ENCODE peak calls at places on chromosomes 5 and 9, in four cellular contexts. L, G, B and X are unnamed samples.

GRCh38 chr9:98085955-98086354 is 29.4 kb downstream of the NANS start:
- DNase-seq in G (no peak), L (no peak), B (no peak), X (no peak)

GRCh38 chr9:125387861-125388524 is 126.4 kb downstream of the GAPVD1 start:
- DNase-seq in G (no peak), L (no peak), B (no peak), X (no peak)

GRCh38 chr9:20419552-20419951 is 202.7 kb downstream of the MLLT3 start:
- DNase-seq in L (no peak), G (no peak), B (no peak), X (no peak)

GRCh38 chr5:157045601-157046000 is 13.3 kb downstream of the HAVCR1 start:
- DNase-seq in L (no peak), B (no peak), G (no peak), X (no peak)

GRCh38 chr9:89619019-89619418 is 14.2 kb downstream of the GADD45G start:
- DNase-seq in B (no peak), G (no peak), L (no peak), X (no peak)

GRCh38 chr5:88190106-88190834 is 78.4 kb downstream of the TMEM161B start:
- DNase-seq in G (no peak), L (no peak), B (no peak), X (no peak)

GRCh38 chr5:113612060-113612496 is 98.6 kb downstream of the YTHDC2 start:
- DNase-seq in G (no peak), B (no peak), L (no peak), X (no peak)

GRCh38 chr9:33185858-33186257 is 18.7 kb upstream of the B4GALT1 start:
- DNase-seq in G (peak; percentile 74), L (no peak), B (no peak), X (no peak)

GRCh38 chr5:150394103-150394502 is 18.6 kb downstream of the CD74 start:
- DNase-seq in B (no peak), L (no peak), G (no peak), X (no peak)

GRCh38 chr5:95973793-95974325 is 12.2 kb upstream of the ELL2 start:
- DNase-seq in G (no peak), B (no peak), L (no peak), X (no peak)

GRCh38 chr9:24712190-24712589 is 166.5 kb upstream of the IZUMO3 start:
- DNase-seq in B (no peak), G (no peak), L (no peak), X (no peak)

GRCh38 chr9:130835441-130836298 is 616 bp downstream of the ABL1 start:
- DNase-seq in L (peak; percentile 79), B (no peak), G (peak; percentile 51), X (no peak)

GRCh38 chr5:178940569-178941360 is at the start of gene ZNF454:
- DNase-seq in G (peak; percentile 78), B (peak; percentile 95), L (peak; percentile 97), X (peak; percentile 81)

GRCh38 chr5:58341485-58341884 is 118.4 kb downstream of the PLK2 start:
- DNase-seq in L (no peak), B (no peak), G (no peak), X (no peak)

GRCh38 chr9:121566401-121567141 is 66.9 kb upstream of the GGTA1 start:
- DNase-seq in G (no peak), B (no peak), L (peak; percentile 87), X (no peak)

GRCh38 chr9:78278177-78278777 is 18.6 kb upstream of the PSAT1 start:
- DNase-seq in L (no peak), B (no peak), G (no peak), X (no peak)

GRCh38 chr5:143215685-143216084 is 187.8 kb downstream of the NR3C1 start:
- DNase-seq in B (no peak), L (no peak), G (no peak), X (no peak)

GRCh38 chr5:133565993-133566392 is 46.3 kb downstream of the FSTL4 start:
- DNase-seq in B (no peak), L (no peak), G (no peak), X (no peak)

GRCh38 chr9:5336683-5337082 is 3.0 kb downstream of the RLN1 start:
- DNase-seq in L (no peak), G (no peak), B (no peak), X (no peak)

GRCh38 chr5:147485046-147485445 is 24.8 kb downstream of the DPYSL3 start:
- DNase-seq in B (no peak), L (no peak), G (no peak), X (no peak)

GRCh38 chr9:33164138-33164809 is 2.9 kb downstream of the B4GALT1 start:
- DNase-seq in L (no peak), G (no peak), B (no peak), X (no peak)

GRCh38 chr5:21254161-21254560 is 1266.2 kb upstream of the CDH18 start:
- DNase-seq in B (no peak), L (no peak), G (no peak), X (no peak)

GRCh38 chr9:110936719-110937452 is 101.4 kb downstream of the LPAR1 start:
- DNase-seq in B (no peak), L (no peak), G (no peak), X (no peak)

GRCh38 chr5:79727722-79728355 is 38.2 kb downstream of the CMYA5 start:
- DNase-seq in B (no peak), L (no peak), G (no peak), X (no peak)

GRCh38 chr5:154249786-154250185 is 59.3 kb downstream of the GALNT10 start:
- DNase-seq in B (no peak), G (no peak), L (no peak), X (no peak)

GRCh38 chr5:130286971-130287370 is 382.7 kb downstream of the CHSY3 start:
- DNase-seq in L (no peak), B (no peak), G (no peak), X (no peak)
- H3K27ac ChIP-seq in L (no peak overlapping the region), B (no peak overlapping the region), G (no peak overlapping the region), X (no peak overlapping the region)

GRCh38 chr9:88326024-88326423 is 62.2 kb upstream of the SPIN1 start:
- DNase-seq in G (no peak), L (no peak), B (no peak), X (no peak)

GRCh38 chr9:88320748-88321415 is 67.4 kb upstream of the SPIN1 start:
- DNase-seq in L (peak; percentile 26), G (no peak), B (no peak), X (no peak)

GRCh38 chr9:88322906-88323566 is 65.2 kb upstream of the SPIN1 start:
- DNase-seq in G (no peak), B (no peak), L (peak; percentile 4), X (no peak)

GRCh38 chr9:88319936-88320747 is 68.1 kb upstream of the SPIN1 start:
- DNase-seq in B (no peak), G (no peak), L (peak; percentile 41), X (no peak)
- TF ChIP-seq POLR2A in B (no peak), G (no peak), L (no peak), X (no peak)

GRCh38 chr5:160635046-160635445 is 213.4 kb downstream of the PTTG1 start:
- DNase-seq in G (no peak), B (no peak), L (no peak), X (no peak)
- TF ChIP-seq POLR2AphosphoS5 in G (no peak), B (no peak), L (no peak), X (no peak)

GRCh38 chr5:149304195-149305072 is 32.8 kb downstream of the AFAP1L1 start:
- DNase-seq in B (no peak), G (no peak), L (no peak), X (no peak)
- H3K27ac ChIP-seq in B (no peak overlapping the region), G (peak overlapping the region; percentile 34), L (peak overlapping the region; percentile 20), X (no peak overlapping the region)

GRCh38 chr5:56815657-56816545 is 552 bp downstream of the MAP3K1 start:
- DNase-seq in L (peak; percentile 68), B (peak; percentile 30), G (peak; percentile 34), X (no peak)

GRCh38 chr5:56816546-56817081 is 1.3 kb downstream of the MAP3K1 start:
- DNase-seq in G (peak; percentile 60), B (peak; percentile 55), L (peak; percentile 76), X (no peak)

GRCh38 chr5:56813302-56813701 is 2.0 kb upstream of the MAP3K1 start:
- DNase-seq in B (no peak), G (no peak), L (no peak), X (no peak)

GRCh38 chr5:56814963-56815656 is at the start of gene MAP3K1:
- DNase-seq in L (peak; percentile 81), B (peak; percentile 90), G (peak; percentile 94), X (peak; percentile 90)

GRCh38 chr5:56814361-56814962 is 887 bp upstream of the MAP3K1 start:
- DNase-seq in L (no peak), G (peak; percentile 36), B (peak; percentile 40), X (peak; percentile 50)
- TF ChIP-seq POLR2A in L (no peak), G (no peak), B (no peak), X (no peak)